ENCODE peak calls at places on chromosomes 12 and 14, in ten cellular contexts. E is NCI-H446; B is SW480; Q is right lobe of liver; T is fibroblast of mammary gland; Y is Caco-2; F is hepatocyte; I is Right ventricle myocardium superior; L is activated CD4-positive, alpha-beta T cell treated with anti-CD3 and anti-CD28 coated beads, Interleukin-2, amount 50 U/mL, for 1 hour; X is amygdala. W is an unnamed sample.

GRCh38 chr12:58368001-58368400 is 426.6 kb downstream of the ATP23 start:
- DNase-seq in E (no peak), B (no peak), Q (no peak), T (peak), Y (no peak), F (no peak), I (no peak), L (no peak), X (no peak), W (no peak)

GRCh38 chr14:22813145-22813544 is 2.1 kb downstream of the SLC7A7 start:
- DNase-seq in E (no peak), B (no peak), Q (no peak), T (no peak), Y (no peak), F (no peak), I (no peak), L (no peak), X (no peak), W (no peak)

GRCh38 chr12:108257610-108258106 is 81.5 kb downstream of the CMKLR1 start:
- DNase-seq in E (no peak), B (no peak), Q (no peak), T (no peak), Y (no peak), F (no peak), I (no peak), L (no peak), X (no peak), W (no peak)

GRCh38 chr14:92340938-92341337 is 18.0 kb downstream of the SLC24A4 start:
- DNase-seq in E (no peak), B (no peak), Q (no peak), T (no peak), Y (no peak), F (no peak), I (no peak), L (no peak), X (no peak), W (no peak)

GRCh38 chr12:47071241-47071852 is 8.1 kb upstream of the PCED1B start:
- DNase-seq in E (no peak), B (peak), Q (no peak), T (no peak), Y (peak), F (peak), I (no peak), L (no peak), X (no peak), W (no peak)

GRCh38 chr12:79451988-79452387 is 238.8 kb downstream of the PAWR start:
- DNase-seq in E (peak), B (no peak), Q (no peak), T (peak), Y (no peak), F (peak), I (peak), L (no peak), X (peak), W (peak)

GRCh38 chr12:119613319-119613936 is 19.9 kb downstream of the TMEM233 start:
- DNase-seq in E (no peak), B (peak), Q (no peak), T (peak), Y (no peak), F (peak), I (no peak), L (no peak), X (no peak), W (peak)

GRCh38 chr12:7797698-7798398 is 8.6 kb downstream of the NANOG start:
- DNase-seq in E (no peak), B (no peak), Q (no peak), T (peak), Y (no peak), F (peak), I (no peak), L (no peak), X (no peak), W (peak)

GRCh38 chr14:91996951-91997371 is 42.9 kb downstream of the TRIP11 start:
- DNase-seq in E (peak), B (peak), Q (no peak), T (peak), Y (peak), F (peak), I (no peak), L (no peak), X (no peak), W (peak)

GRCh38 chr14:56487090-56487667 is 92.4 kb upstream of the TMEM260 start:
- DNase-seq in E (no peak), B (peak), Q (no peak), T (peak), Y (peak), F (peak), I (no peak), L (no peak), X (no peak), W (peak)

GRCh38 chr12:49086116-49086515 is 8.5 kb downstream of the DHH start:
- DNase-seq in E (no peak), B (no peak), Q (no peak), T (peak), Y (no peak), F (no peak), I (no peak), L (no peak), X (no peak), W (no peak)

GRCh38 chr14:106417224-106418049 is 891.1 kb downstream of the TMEM121 start:
- DNase-seq in E (no peak), B (peak), Q (peak), T (peak), Y (peak), F (peak), I (peak), L (peak), X (no peak), W (peak)

GRCh38 chr14:38297681-38298080 is 41.8 kb upstream of the CLEC14A start:
- DNase-seq in E (peak), B (no peak), Q (no peak), T (peak), Y (no peak), F (no peak), I (no peak), L (no peak), X (no peak), W (peak)

GRCh38 chr12:79934309-79935020 is 432 bp downstream of the PPP1R12A start:
- DNase-seq in E (no peak), B (no peak), Q (no peak), T (peak), Y (peak), F (peak), I (no peak), L (no peak), X (peak), W (peak)

GRCh38 chr14:96582995-96583394 is 80.8 kb downstream of the PAPOLA start:
- DNase-seq in E (no peak), B (no peak), Q (no peak), T (no peak), Y (no peak), F (no peak), I (no peak), L (no peak), X (no peak), W (no peak)

GRCh38 chr12:77577756-77578155 is 252.9 kb upstream of the NAV3 start:
- DNase-seq in E (no peak), B (no peak), Q (no peak), T (peak), Y (no peak), F (no peak), I (no peak), L (no peak), X (no peak), W (peak)

GRCh38 chr14:73058923-73059311 is 583 bp downstream of the RBM25 start:
- DNase-seq in E (no peak), B (peak), Q (peak), T (peak), Y (peak), F (peak), I (no peak), L (no peak), X (no peak), W (peak)

GRCh38 chr12:124700810-124701594 is 133.6 kb upstream of the NCOR2 start:
- DNase-seq in E (no peak), B (peak), Q (no peak), T (no peak), Y (peak), F (peak), I (peak), L (no peak), X (no peak), W (peak)

GRCh38 chr14:68886109-68886434 is 93.0 kb downstream of the ACTN1 start:
- DNase-seq in E (no peak), B (no peak), Q (no peak), T (no peak), Y (no peak), F (no peak), I (no peak), L (no peak), X (no peak), W (no peak)